ENCODE peak calls at places on chromosomes 3 and 15, in four cellular contexts. Y, P, I and H are unnamed samples.

GRCh38 chr3:184757010-184757651 is 45.3 kb upstream of the MAGEF1 start:
- DNase-seq in I (no peak), Y (no peak), P (no peak), H (no peak)

GRCh38 chr3:149969110-149969944 is 1.4 kb downstream of the PFN2 start:
- DNase-seq in P (peak; percentile 7), Y (peak; percentile 89), I (peak; percentile 52), H (peak; percentile 78)

GRCh38 chr3:179116816-179117215 is 31.3 kb upstream of the PIK3CA start:
- DNase-seq in P (no peak), I (no peak), Y (no peak), H (no peak)

GRCh38 chr15:29668120-29668602 is 154.1 kb downstream of the TJP1 start:
- DNase-seq in Y (peak; percentile 97), P (peak; percentile 76), I (peak; percentile 76), H (peak; percentile 89)

GRCh38 chr3:66018047-66019033 is 20.4 kb downstream of the MAGI1 start:
- DNase-seq in P (no peak), I (no peak), Y (no peak), H (no peak)

GRCh38 chr3:161096771-161097367 is 8.3 kb downstream of the B3GALNT1 start:
- DNase-seq in P (no peak), Y (peak; percentile 14), I (no peak), H (peak; percentile 38)

GRCh38 chr3:52453496-52454234 is at the start of gene TNNC1:
- DNase-seq in P (no peak), I (no peak), Y (no peak), H (peak; percentile 56)

GRCh38 chr3:37935290-37935668 is 55.3 kb upstream of the VILL start:
- DNase-seq in I (no peak), Y (peak; percentile 67), P (no peak), H (peak; percentile 71)

GRCh38 chr15:66130496-66131014 is 123.0 kb downstream of the MEGF11 start:
- DNase-seq in Y (no peak), I (no peak), P (no peak), H (no peak)

GRCh38 chr3:190012314-190012782 is 108.3 kb downstream of the P3H2 start:
- DNase-seq in I (no peak), P (no peak), Y (peak; percentile 73), H (peak; percentile 66)

GRCh38 chr3:185152433-185153169 is at the start of gene C3orf70:
- DNase-seq in Y (peak; percentile 16), I (peak; percentile 60), P (peak; percentile 52), H (no peak)

GRCh38 chr3:108123326-108123725 is 32.5 kb upstream of the CD47 start:
- DNase-seq in I (no peak), P (no peak), Y (no peak), H (no peak)

GRCh38 chr3:126413693-126414080 is 19.0 kb downstream of the CFAP100 start:
- DNase-seq in Y (no peak), I (no peak), P (no peak), H (no peak)

GRCh38 chr3:125428216-125428830 is 53.2 kb upstream of the ZNF148 start:
- DNase-seq in Y (no peak), I (no peak), P (no peak), H (no peak)

GRCh38 chr3:189680723-189681122 is 49.5 kb downstream of the TP63 start:
- DNase-seq in P (no peak), I (no peak), Y (no peak), H (no peak)

GRCh38 chr3:31041161-31041978 is 146.9 kb upstream of the GADL1 start:
- DNase-seq in P (no peak), I (no peak), Y (peak; percentile 29), H (peak; percentile 25)

GRCh38 chr3:53120336-53120735 is 9.9 kb downstream of the RFT1 start:
- DNase-seq in I (no peak), P (peak; percentile 16), Y (no peak), H (no peak)

GRCh38 chr15:68369931-68370767 is 61.8 kb downstream of the ITGA11 start:
- DNase-seq in I (no peak), Y (no peak), P (no peak), H (no peak)

GRCh38 chr3:131221731-131222130 is 159.8 kb upstream of the NUDT16 start:
- DNase-seq in Y (peak; percentile 3), P (no peak), I (no peak), H (no peak)

GRCh38 chr3:49704629-49705028 is 14.9 kb downstream of the AMIGO3 start:
- DNase-seq in P (no peak), I (no peak), Y (no peak), H (no peak)

GRCh38 chr3:49701388-49702077 is 12.2 kb downstream of the RNF123 start:
- DNase-seq in P (no peak), I (peak; percentile 35), Y (no peak), H (peak; percentile 24)

GRCh38 chr3:49702672-49703071 is 13.3 kb downstream of the RNF123 start:
- DNase-seq in I (no peak), Y (no peak), P (no peak), H (no peak)

GRCh38 chr3:49703956-49704355 is 14.6 kb downstream of the RNF123 start:
- DNase-seq in Y (no peak), I (no peak), P (no peak), H (no peak)

GRCh38 chr3:49703443-49703927 is 14.1 kb downstream of the RNF123 start:
- DNase-seq in Y (peak; percentile 58), I (peak; percentile 86), P (peak; percentile 71), H (peak; percentile 60)
- TF ChIP-seq BHLHE40 in Y (no peak), I (no peak), P (no peak), H (no peak)

GRCh38 chr3:175898194-175898593 is 1039.1 kb downstream of the NAALADL2 start:
- DNase-seq in I (no peak), P (no peak), Y (no peak), H (no peak)
- TF ChIP-seq BHLHE40 in I (no peak), P (no peak), Y (no peak), H (no peak)

GRCh38 chr3:22176911-22177310 is 425.9 kb upstream of the ZNF385D start:
- DNase-seq in P (no peak), I (no peak), Y (no peak), H (no peak)
- TF ChIP-seq BHLHE40 in P (no peak), I (no peak), Y (no peak), H (no peak)

GRCh38 chr3:49341996-49342395 is 2.1 kb upstream of the USP4 start:
- DNase-seq in P (no peak), Y (no peak), I (no peak), H (no peak)
- TF ChIP-seq BHLHE40 in P (no peak), Y (no peak), I (no peak), H (no peak)

DNA sequence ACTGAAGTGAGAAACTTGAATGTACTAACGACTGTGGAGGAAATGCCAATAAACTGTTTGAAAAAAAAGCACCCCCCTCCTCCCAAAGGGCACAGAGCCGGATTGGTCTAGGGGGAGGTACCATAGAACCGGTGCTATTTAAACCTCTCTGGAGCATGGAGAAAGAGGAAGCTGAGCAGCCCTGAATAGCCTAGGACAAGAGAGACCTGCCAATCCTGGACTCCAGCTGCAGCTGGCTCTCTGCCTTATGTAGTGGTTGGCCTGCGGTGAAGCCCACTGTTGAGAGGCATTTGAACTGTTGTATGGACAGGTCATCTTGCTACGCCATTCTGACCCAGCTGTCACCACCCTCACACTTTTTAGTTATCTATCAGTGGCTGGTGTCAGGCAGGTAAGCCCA is 1.5 kb upstream of the SH3GL3 start:
- DNase-seq in I (no peak), P (no peak), Y (no peak), H (no peak)
- TF ChIP-seq BHLHE40 in I (no peak), P (no peak), Y (no peak), H (no peak)

GRCh38 chr3:13515786-13516783 is 32.8 kb upstream of the FBLN2 start:
- DNase-seq in I (no peak), Y (no peak), P (no peak), H (no peak)
- TF ChIP-seq BHLHE40 in I (no peak), Y (no peak), P (no peak), H (no peak)

GRCh38 chr3:170712798-170713197 is 126.9 kb upstream of the SLC7A14 start:
- DNase-seq in P (no peak), I (no peak), Y (no peak), H (no peak)
- TF ChIP-seq BHLHE40 in P (no peak), I (no peak), Y (no peak), H (no peak)